ENCODE peak calls at places on chromosomes 6 and 20, in seven cellular contexts. N, L, G, F, C, V and W are unnamed samples.

GRCh38 chr6:36678488-36679042 is at the start of gene CDKN1A:
- DNase-seq in N (peak), L (peak), G (peak), F (peak), C (peak), V (peak), W (peak)

GRCh38 chr6:166554316-166554715 is 32.2 kb downstream of the RAMACL start:
- DNase-seq in N (no peak), L (no peak), G (no peak), F (peak), C (no peak), V (no peak), W (no peak)

GRCh38 chr6:53464942-53465460 is 79.9 kb downstream of the GCLC start:
- DNase-seq in N (no peak), L (peak), G (no peak), F (no peak), C (no peak), V (no peak), W (no peak)

GRCh38 chr6:97053643-97054411 is 129.3 kb downstream of the KLHL32 start:
- DNase-seq in N (peak), L (peak), G (no peak), F (no peak), C (peak), V (no peak), W (no peak)

GRCh38 chr20:25496968-25497401 is 88.3 kb downstream of the NINL start:
- DNase-seq in N (peak), L (peak), G (no peak), F (no peak), C (no peak), V (no peak), W (no peak)

GRCh38 chr6:152631376-152631775 is 5.8 kb downstream of the SYNE1 start:
- DNase-seq in N (no peak), L (no peak), G (no peak), F (no peak), C (no peak), V (no peak), W (no peak)

GRCh38 chr6:156719720-156720563 is 57.2 kb upstream of the ARID1B start:
- DNase-seq in N (peak), L (peak), G (peak), F (peak), C (peak), V (peak), W (peak)

GRCh38 chr6:122122686-122123085 is 276.8 kb upstream of the HSF2 start:
- DNase-seq in N (no peak), L (no peak), G (no peak), F (no peak), C (no peak), V (no peak), W (no peak)

GRCh38 chr6:12709116-12709515 is 7.5 kb upstream of the PHACTR1 start:
- DNase-seq in N (no peak), L (no peak), G (no peak), F (no peak), C (no peak), V (peak), W (no peak)

GRCh38 chr20:37229300-37229699 is 32.3 kb downstream of the GHRH start:
- DNase-seq in N (no peak), L (no peak), G (no peak), F (no peak), C (no peak), V (no peak), W (no peak)

GRCh38 chr6:100468013-100468622 is 3.4 kb upstream of the SIM1 start:
- DNase-seq in N (no peak), L (no peak), G (no peak), F (no peak), C (no peak), V (no peak), W (no peak)

GRCh38 chr6:137155830-137156229 is 17.6 kb downstream of the IL22RA2 start:
- DNase-seq in N (no peak), L (peak), G (no peak), F (no peak), C (no peak), V (no peak), W (no peak)

GRCh38 chr6:140486468-140487361 is 1112.3 kb upstream of the CITED2 start:
- DNase-seq in N (no peak), L (no peak), G (no peak), F (no peak), C (peak), V (no peak), W (no peak)